ENCODE peak calls at places on chromosomes 4 and X, in nine cellular contexts. K, F, Z, J, U, N, L, S and P are unnamed samples.
A peak's percentile ranks its signal among the peaks of the same experiment; 100 is the strongest.

GRCh38 chr4:8728536-8729407 is 136.2 kb downstream of the CPZ start:
- DNase-seq in K (peak; percentile 17), F (peak; percentile 9), Z (peak; percentile 15), J (no peak), U (no peak), N (peak; percentile 14), L (peak; percentile 24), S (no peak), P (no peak)

GRCh38 chr4:163603246-163603645 is 108.8 kb downstream of the TMA16 start:
- DNase-seq in K (no peak), F (no peak), Z (no peak), J (no peak), U (no peak), N (no peak), L (no peak), S (no peak), P (no peak)

GRCh38 chrX:136636121-136636520 is 11.8 kb upstream of the CD40LG start:
- DNase-seq in K (no peak), F (no peak), Z (no peak), J (peak; percentile 7), U (no peak), N (no peak), L (no peak), S (no peak), P (no peak)

GRCh38 chrX:53313746-53314105 is 32.3 kb upstream of the IQSEC2 start:
- DNase-seq in K (no peak), F (no peak), Z (no peak), J (no peak), U (no peak), N (no peak), L (no peak), S (no peak), P (no peak)

GRCh38 chr4:11259837-11260236 is 168.9 kb downstream of the HS3ST1 start:
- DNase-seq in K (no peak), F (no peak), Z (no peak), J (no peak), U (no peak), N (no peak), L (no peak), S (no peak), P (no peak)

GRCh38 chrX:134115270-134115669 is 121.7 kb upstream of the CCDC160 start:
- DNase-seq in K (no peak), F (no peak), Z (no peak), J (no peak), U (no peak), N (no peak), L (no peak), S (no peak), P (no peak)

GRCh38 chr4:46992338-46992737 is 1.0 kb downstream of the GABRA4 start:
- DNase-seq in K (no peak), F (no peak), Z (no peak), J (no peak), U (no peak), N (no peak), L (no peak), S (no peak), P (no peak)

GRCh38 chr4:155805016-155805415 is 46.2 kb downstream of the GUCY1B1 start:
- DNase-seq in K (no peak), F (no peak), Z (no peak), J (no peak), U (peak; percentile 26), N (no peak), L (no peak), S (no peak), P (no peak)

GRCh38 chr4:128516568-128516967 is 229.0 kb upstream of the PGRMC2 start:
- DNase-seq in K (no peak), F (no peak), Z (no peak), J (no peak), U (peak; percentile 78), N (no peak), L (no peak), S (no peak), P (no peak)

GRCh38 chr4:54497947-54498346 is 159.8 kb upstream of the KIT start:
- DNase-seq in K (no peak), F (no peak), Z (no peak), J (no peak), U (no peak), N (no peak), L (no peak), S (no peak), P (no peak)

GRCh38 chr4:54495091-54495490 is 162.7 kb upstream of the KIT start:
- DNase-seq in K (no peak), F (no peak), Z (no peak), J (no peak), U (peak; percentile 61), N (no peak), L (no peak), S (no peak), P (no peak)

GRCh38 chr4:54495641-54496040 is 162.1 kb upstream of the KIT start:
- DNase-seq in K (no peak), F (no peak), Z (no peak), J (no peak), U (no peak), N (no peak), L (no peak), S (no peak), P (no peak)

GRCh38 chr4:54498661-54499111 is 159.1 kb upstream of the KIT start:
- DNase-seq in K (no peak), F (no peak), Z (no peak), J (no peak), U (peak; percentile 85), N (no peak), L (no peak), S (no peak), P (no peak)

DNA sequence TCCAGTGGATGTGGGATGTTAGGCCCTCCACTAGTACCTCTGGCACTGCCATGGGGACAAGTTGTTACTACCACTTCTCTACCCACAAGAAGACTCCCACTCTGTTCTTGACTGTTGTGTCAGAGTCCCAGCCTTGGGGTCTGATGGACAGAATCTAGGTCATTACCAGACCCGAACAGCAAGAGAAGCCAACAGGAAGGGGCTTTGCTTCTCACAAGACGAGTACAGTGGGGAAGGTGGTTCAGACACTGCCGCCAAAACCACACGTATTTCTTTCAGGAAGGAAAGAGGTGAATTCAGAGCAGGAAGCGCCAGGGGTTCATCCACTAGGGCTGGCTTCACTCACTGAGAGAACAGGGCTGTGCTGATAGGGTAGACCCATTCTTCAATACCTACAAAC is 161.3 kb upstream of the KIT start:
- DNase-seq in K (no peak), F (no peak), Z (no peak), J (no peak), U (no peak), N (no peak), L (no peak), S (no peak), P (no peak)
- H3K4me1 ChIP-seq in K (no peaks in the 10 kb centered on the region), F (no peaks in the 10 kb centered on the region), Z (no peaks in the 10 kb centered on the region), J (peaks cover 16% of the 10 kb centered on the region), U (peaks cover 31% of the 10 kb centered on the region), N (no peaks in the 10 kb centered on the region), L (no peaks in the 10 kb centered on the region), S (peaks cover 4% of the 10 kb centered on the region), P (no peaks in the 10 kb centered on the region)

GRCh38 chrX:22691966-22692565 is 307.7 kb upstream of the DDX53 start:
- DNase-seq in K (no peak), F (no peak), Z (no peak), J (no peak), U (no peak), N (no peak), L (no peak), S (no peak), P (no peak)
- H3K4me1 ChIP-seq in K (no peaks in the 10 kb centered on the region), F (no peaks in the 10 kb centered on the region), Z (no peaks in the 10 kb centered on the region), J (peaks cover 26% of the 10 kb centered on the region), U (peaks cover 19% of the 10 kb centered on the region), N (peaks cover 2% of the 10 kb centered on the region), L (no peaks in the 10 kb centered on the region), S (no peaks in the 10 kb centered on the region), P (no peaks in the 10 kb centered on the region)

DNA sequence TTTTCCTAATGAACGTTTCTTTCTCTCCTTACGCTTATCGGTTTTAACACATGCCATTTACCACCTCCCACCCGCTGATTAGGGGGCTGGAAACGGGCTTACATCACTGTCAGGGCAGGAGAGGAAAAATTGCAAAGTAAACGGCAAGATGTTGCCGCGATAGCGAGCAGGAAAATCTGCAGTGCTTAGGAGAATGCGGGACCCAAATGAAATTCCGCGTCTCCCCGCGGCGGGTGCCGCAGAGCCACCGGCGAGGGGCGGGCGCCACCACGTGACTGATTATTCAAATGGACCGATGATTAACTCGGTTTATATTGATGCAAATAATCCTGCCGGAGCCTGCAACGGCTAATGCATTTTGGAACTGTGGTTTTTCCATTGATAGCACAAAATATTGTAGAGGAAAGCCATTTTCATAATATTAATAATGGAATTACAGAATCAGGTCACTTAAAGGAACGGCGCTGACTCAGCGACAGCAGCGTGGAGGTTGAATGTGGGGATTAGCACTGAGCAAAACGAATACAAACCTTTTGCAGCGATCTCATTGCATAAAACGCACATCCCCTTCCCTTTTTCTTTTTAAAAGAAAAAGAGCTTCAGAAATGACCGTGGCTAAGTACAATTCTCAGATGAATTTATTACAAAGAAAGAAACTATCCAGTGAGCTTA is 224.2 kb downstream of the STIM2 start:
- DNase-seq in K (peak; percentile 53), F (no peak), Z (no peak), J (peak; percentile 65), U (peak; percentile 26), N (peak; percentile 52), L (no peak), S (no peak), P (peak; percentile 5)
- H3K4me1 ChIP-seq in K (peaks cover 4% of the 10 kb centered on the region), F (no peaks in the 10 kb centered on the region), Z (peaks cover 6% of the 10 kb centered on the region), J (peaks cover 10% of the 10 kb centered on the region), U (peaks cover 6% of the 10 kb centered on the region), N (peaks cover 5% of the 10 kb centered on the region), L (peaks cover 11% of the 10 kb centered on the region), S (no peaks in the 10 kb centered on the region), P (peaks cover 4% of the 10 kb centered on the region)

GRCh38 chrX:110759785-110760184 is 35.8 kb downstream of the CHRDL1 start:
- DNase-seq in K (no peak), F (no peak), Z (no peak), J (no peak), U (peak; percentile 85), N (no peak), L (no peak), S (no peak), P (no peak)

GRCh38 chrX:110750526-110751189 is 45.0 kb downstream of the CHRDL1 start:
- DNase-seq in K (no peak), F (no peak), Z (no peak), J (no peak), U (no peak), N (no peak), L (no peak), S (no peak), P (no peak)

GRCh38 chrX:110758781-110759180 is 36.8 kb downstream of the CHRDL1 start:
- DNase-seq in K (no peak), F (no peak), Z (no peak), J (no peak), U (no peak), N (no peak), L (no peak), S (no peak), P (no peak)

GRCh38 chrX:110755611-110756010 is 40.0 kb downstream of the CHRDL1 start:
- DNase-seq in K (no peak), F (no peak), Z (no peak), J (no peak), U (no peak), N (no peak), L (no peak), S (no peak), P (no peak)

DNA sequence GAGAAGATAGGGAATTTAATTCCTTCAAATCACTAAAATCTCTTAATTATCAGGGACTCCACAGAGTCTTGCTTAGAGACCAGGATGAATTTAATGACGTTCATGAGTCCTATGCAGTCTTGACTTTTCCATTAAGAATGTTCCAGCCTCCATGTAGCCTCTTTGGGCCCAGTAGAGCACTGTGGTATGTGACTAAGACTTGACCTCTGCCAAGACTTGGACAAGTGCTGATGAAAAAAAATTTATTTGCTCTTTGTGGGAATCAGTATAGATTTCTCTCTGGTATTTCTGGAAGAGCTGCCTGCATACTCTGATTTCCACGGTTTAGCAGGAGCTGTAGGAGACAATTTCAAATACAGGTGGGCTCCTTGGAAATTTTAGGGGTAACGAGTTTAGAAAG is 40.6 kb downstream of the CHRDL1 start:
- DNase-seq in K (no peak), F (no peak), Z (no peak), J (no peak), U (peak; percentile 53), N (no peak), L (no peak), S (no peak), P (no peak)
- H3K4me1 ChIP-seq in K (no peaks in the 10 kb centered on the region), F (no peaks in the 10 kb centered on the region), Z (no peaks in the 10 kb centered on the region), J (no peaks in the 10 kb centered on the region), U (peaks cover 11% of the 10 kb centered on the region), N (no peaks in the 10 kb centered on the region), L (no peaks in the 10 kb centered on the region), S (no peaks in the 10 kb centered on the region), P (no peaks in the 10 kb centered on the region)